ENCODE peak calls at places on chromosomes 12 and 14, in four cellular contexts. E is K562, X is HepG2, W is HEK293T. Q is an unnamed sample.
A peak's percentile ranks its signal among the peaks of the same experiment; 100 is the strongest.

GRCh38 chr12:30863839-30864238 is 62.7 kb upstream of the TSPAN11 start:
- DNase-seq in X (no peak), E (no peak), W (no peak), Q (no peak)

GRCh38 chr14:51677276-51677675 is 25.6 kb downstream of the FRMD6 start:
- DNase-seq in E (no peak), X (no peak), W (no peak), Q (no peak)

GRCh38 chr12:115355301-115355700 is 671.3 kb upstream of the TBX3 start:
- DNase-seq in X (no peak), W (no peak), E (no peak), Q (no peak)

GRCh38 chr12:53824001-53824716 is 72.4 kb upstream of the CISTR start:
- DNase-seq in E (no peak), W (no peak), X (no peak), Q (no peak)

GRCh38 chr12:46549527-46550265 is 177.1 kb upstream of the SLC38A2 start:
- DNase-seq in W (no peak), X (no peak), E (no peak), Q (no peak)

GRCh38 chr12:65593206-65593833 is 231.0 kb upstream of the HMGA2 start:
- DNase-seq in W (no peak), X (no peak), E (no peak), Q (no peak)

GRCh38 chr14:33570717-33571058 is 380.2 kb downstream of the EGLN3 start:
- DNase-seq in E (no peak), W (no peak), X (no peak), Q (no peak)

GRCh38 chr12:47361389-47362031 is 281.8 kb upstream of the AMIGO2 start:
- DNase-seq in E (peak; percentile 37), X (no peak), W (peak; percentile 21), Q (no peak)

GRCh38 chr12:76976777-76977465 is 88.4 kb downstream of the E2F7 start:
- DNase-seq in X (no peak), E (no peak), W (no peak), Q (no peak)

GRCh38 chr12:12583510-12583909 is 20.8 kb upstream of the DUSP16 start:
- DNase-seq in X (no peak), E (no peak), W (no peak), Q (no peak)

GRCh38 chr12:55607821-55608602 is 28.7 kb upstream of the OR10P1 start:
- DNase-seq in X (no peak), E (no peak), W (no peak), Q (no peak)

GRCh38 chr12:55614764-55615163 is 21.9 kb upstream of the OR10P1 start:
- DNase-seq in E (no peak), W (no peak), X (no peak), Q (no peak)

GRCh38 chr12:55612646-55613045 is 24.0 kb upstream of the OR10P1 start:
- DNase-seq in E (no peak), W (no peak), X (no peak), Q (no peak)

GRCh38 chr12:55610598-55610997 is 26.1 kb upstream of the OR10P1 start:
- DNase-seq in X (no peak), W (no peak), E (no peak), Q (no peak)
- TF ChIP-seq FOXK2 in X (no peak), W (no peak), E (no peak), Q (no peak)

GRCh38 chr14:35296505-35296904 is 4.3 kb downstream of the PSMA6 start:
- DNase-seq in X (no peak), E (no peak), W (no peak), Q (no peak)
- TF ChIP-seq FOXK2 in X (no peak), E (no peak), W (no peak), Q (no peak)

GRCh38 chr12:57149309-57149900 is 2.0 kb upstream of the LRP1-AS start:
- DNase-seq in X (peak; percentile 27), W (no peak), E (no peak), Q (no peak)
- TF ChIP-seq FOXK2 in X (no peak), W (no peak), E (no peak), Q (no peak)

DNA sequence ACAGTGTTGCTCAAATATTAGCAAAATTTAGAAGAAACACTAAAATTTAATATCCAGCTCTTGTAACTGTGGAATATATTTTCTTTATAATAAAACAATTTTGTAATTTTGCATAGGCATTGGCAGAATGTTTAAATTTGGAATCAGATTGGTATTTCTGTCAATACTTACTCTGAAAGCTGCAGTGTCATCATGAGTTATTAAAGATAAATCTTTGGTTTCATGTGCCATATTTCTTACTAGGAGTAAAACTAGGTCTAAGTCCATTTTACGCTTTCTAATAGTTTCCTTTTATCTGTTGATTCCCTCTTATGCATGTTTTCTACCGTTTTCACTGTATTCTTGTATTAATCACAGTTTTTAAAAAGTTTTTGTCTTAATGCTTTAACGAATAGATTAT is 49.7 kb downstream of the CCDC91 start:
- DNase-seq in W (no peak), E (no peak), X (no peak), Q (no peak)
- TF ChIP-seq FOXK2 in W (no peak), E (no peak), X (no peak), Q (no peak)

GRCh38 chr14:102835959-102836358 is 58.7 kb downstream of the TRAF3 start:
- DNase-seq in E (no peak), X (no peak), W (no peak), Q (no peak)
- TF ChIP-seq FOXK2 in E (no peak), X (no peak), W (no peak), Q (no peak)

GRCh38 chr14:53551862-53552261 is 398.7 kb upstream of the DDHD1 start:
- DNase-seq in X (no peak), E (no peak), W (no peak), Q (no peak)
- TF ChIP-seq FOXK2 in X (no peak), E (no peak), W (no peak), Q (no peak)

GRCh38 chr12:109818900-109819500 is 14.2 kb downstream of the TRPV4 start:
- DNase-seq in E (no peak), W (no peak), X (peak; percentile 37), Q (no peak)
- TF ChIP-seq FOXK2 in E (no peak), W (no peak), X (no peak), Q (no peak)

GRCh38 chr12:50618864-50619609 is 114.3 kb downstream of the DIP2B start:
- DNase-seq in E (no peak), X (no peak), W (no peak), Q (no peak)

GRCh38 chr12:50621435-50622304 is 116.9 kb downstream of the DIP2B start:
- DNase-seq in W (no peak), X (no peak), E (no peak), Q (no peak)

GRCh38 chr12:50619610-50619958 is 114.8 kb downstream of the DIP2B start:
- DNase-seq in W (no peak), E (no peak), X (no peak), Q (no peak)

GRCh38 chr12:50620975-50621360 is 116.2 kb downstream of the DIP2B start:
- DNase-seq in E (no peak), W (no peak), X (no peak), Q (no peak)

GRCh38 chr12:50620050-50620974 is 115.5 kb downstream of the DIP2B start:
- DNase-seq in W (no peak), E (no peak), X (no peak), Q (no peak)
- TF ChIP-seq FOXK2 in W (no peak), E (no peak), X (no peak), Q (no peak)

Q was measured in GM12878.